ENCODE peak calls at places on chromosomes 2 and 18, in seven cellular contexts. One of them, this sample, is unnamed. For H3K4me1 and H3K9me3, the result is how much of the 10 kb centered on the place peaks cover.

GRCh38 chr2:121519732-121520640 is 10.7 kb upstream of the RNU4ATAC start:
- DNase-seq in lower lobe of right lung: no peak
- DNase-seq in PC-3: no peak
- DNase-seq in CD8-positive, alpha-beta memory T cell: no peak
- DNase-seq in SJSA1: no peak
- DNase-seq in left lung: no peak
- DNase-seq in ovary: no peak
- DNase-seq in this sample: peak

GRCh38 chr18:9091066-9091476 is 11.4 kb upstream of the NDUFV2 start:
- DNase-seq in PC-3: no peak
- DNase-seq in SJSA1: no peak
- DNase-seq in ovary: no peak
- DNase-seq in left lung: no peak
- DNase-seq in CD8-positive, alpha-beta memory T cell: no peak
- DNase-seq in lower lobe of right lung: no peak
- DNase-seq in this sample: no peak

GRCh38 chr2:190088917-190089316 is 26.4 kb upstream of the MSTN start:
- DNase-seq in SJSA1: no peak
- DNase-seq in lower lobe of right lung: no peak
- DNase-seq in ovary: no peak
- DNase-seq in CD8-positive, alpha-beta memory T cell: peak
- DNase-seq in left lung: no peak
- DNase-seq in PC-3: peak
- DNase-seq in this sample: peak

GRCh38 chr2:191539068-191539467 is 138.9 kb upstream of the NABP1 start:
- DNase-seq in SJSA1: no peak
- DNase-seq in lower lobe of right lung: no peak
- DNase-seq in ovary: no peak
- DNase-seq in CD8-positive, alpha-beta memory T cell: no peak
- DNase-seq in PC-3: peak
- DNase-seq in left lung: no peak
- DNase-seq in this sample: peak

GRCh38 chr2:45637440-45637839 is 14.0 kb upstream of the PRKCE start:
- DNase-seq in SJSA1: no peak
- DNase-seq in lower lobe of right lung: no peak
- DNase-seq in ovary: no peak
- DNase-seq in PC-3: peak
- DNase-seq in CD8-positive, alpha-beta memory T cell: no peak
- DNase-seq in left lung: no peak
- DNase-seq in this sample: no peak

GRCh38 chr18:24514439-24514838 is 54.0 kb downstream of the HRH4 start:
- DNase-seq in ovary: no peak
- DNase-seq in PC-3: peak
- DNase-seq in left lung: no peak
- DNase-seq in SJSA1: no peak
- DNase-seq in lower lobe of right lung: no peak
- DNase-seq in CD8-positive, alpha-beta memory T cell: no peak
- DNase-seq in this sample: peak

GRCh38 chr2:40352321-40353099 is 99.4 kb downstream of the SLC8A1 start:
- DNase-seq in lower lobe of right lung: no peak
- DNase-seq in CD8-positive, alpha-beta memory T cell: no peak
- DNase-seq in ovary: no peak
- DNase-seq in SJSA1: no peak
- DNase-seq in left lung: no peak
- DNase-seq in PC-3: peak
- DNase-seq in this sample: peak

GRCh38 chr2:121284424-121285076 is 452 bp downstream of the TFCP2L1 start:
- DNase-seq in PC-3: no peak
- DNase-seq in lower lobe of right lung: peak
- DNase-seq in ovary: no peak
- DNase-seq in left lung: peak
- DNase-seq in SJSA1: no peak
- DNase-seq in CD8-positive, alpha-beta memory T cell: no peak
- DNase-seq in this sample: no peak

GRCh38 chr2:88580088-88580487 is 47.2 kb downstream of the EIF2AK3 start:
- DNase-seq in left lung: no peak
- DNase-seq in ovary: no peak
- DNase-seq in PC-3: no peak
- DNase-seq in lower lobe of right lung: no peak
- DNase-seq in SJSA1: no peak
- DNase-seq in CD8-positive, alpha-beta memory T cell: no peak
- DNase-seq in this sample: no peak

GRCh38 chr18:49841236-49842217 is 28.2 kb upstream of the ACAA2 start:
- DNase-seq in CD8-positive, alpha-beta memory T cell: no peak
- DNase-seq in SJSA1: no peak
- DNase-seq in ovary: no peak
- DNase-seq in left lung: no peak
- DNase-seq in lower lobe of right lung: no peak
- DNase-seq in PC-3: no peak
- DNase-seq in this sample: no peak

GRCh38 chr2:158761626-158762025 is 33.5 kb upstream of the DAPL1 start:
- DNase-seq in PC-3: no peak
- DNase-seq in SJSA1: no peak
- DNase-seq in ovary: no peak
- DNase-seq in CD8-positive, alpha-beta memory T cell: no peak
- DNase-seq in lower lobe of right lung: no peak
- DNase-seq in left lung: no peak
- DNase-seq in this sample: no peak

GRCh38 chr2:40431600-40431955 is 20.3 kb downstream of the SLC8A1 start:
- DNase-seq in left lung: no peak
- DNase-seq in lower lobe of right lung: peak
- DNase-seq in CD8-positive, alpha-beta memory T cell: no peak
- DNase-seq in PC-3: peak
- DNase-seq in ovary: no peak
- DNase-seq in SJSA1: no peak
- DNase-seq in this sample: no peak

GRCh38 chr2:105782646-105783045 is 37.9 kb downstream of the NCK2 start:
- DNase-seq in SJSA1: no peak
- DNase-seq in CD8-positive, alpha-beta memory T cell: no peak
- DNase-seq in PC-3: no peak
- DNase-seq in lower lobe of right lung: no peak
- DNase-seq in left lung: no peak
- DNase-seq in ovary: no peak
- DNase-seq in this sample: no peak

GRCh38 chr2:105783972-105784371 is 39.3 kb downstream of the NCK2 start:
- DNase-seq in PC-3: no peak
- DNase-seq in CD8-positive, alpha-beta memory T cell: no peak
- DNase-seq in left lung: no peak
- DNase-seq in SJSA1: no peak
- DNase-seq in lower lobe of right lung: no peak
- DNase-seq in ovary: no peak
- DNase-seq in this sample: no peak

GRCh38 chr2:105783151-105783738 is 38.5 kb downstream of the NCK2 start:
- DNase-seq in left lung: no peak
- DNase-seq in lower lobe of right lung: no peak
- DNase-seq in CD8-positive, alpha-beta memory T cell: no peak
- DNase-seq in ovary: no peak
- DNase-seq in PC-3: no peak
- DNase-seq in SJSA1: no peak
- DNase-seq in this sample: no peak

GRCh38 chr2:105785095-105785847 is 40.6 kb downstream of the NCK2 start:
- DNase-seq in left lung: no peak
- DNase-seq in SJSA1: no peak
- DNase-seq in lower lobe of right lung: no peak
- DNase-seq in CD8-positive, alpha-beta memory T cell: no peak
- DNase-seq in PC-3: no peak
- DNase-seq in ovary: no peak
- DNase-seq in this sample: no peak

GRCh38 chr2:105784577-105784976 is 39.9 kb downstream of the NCK2 start:
- DNase-seq in ovary: no peak
- DNase-seq in CD8-positive, alpha-beta memory T cell: no peak
- DNase-seq in SJSA1: no peak
- DNase-seq in left lung: no peak
- DNase-seq in lower lobe of right lung: no peak
- DNase-seq in PC-3: no peak
- DNase-seq in this sample: no peak
- H3K4me1 ChIP-seq in ovary: under half
- H3K4me1 ChIP-seq in CD8-positive, alpha-beta memory T cell: half or more
- H3K4me1 ChIP-seq in SJSA1: under half
- H3K4me1 ChIP-seq in left lung: half or more
- H3K4me1 ChIP-seq in lower lobe of right lung: half or more
- H3K4me1 ChIP-seq in PC-3: under half
- H3K4me1 ChIP-seq in this sample: under half

GRCh38 chr18:13603304-13604019 is 122.9 kb downstream of the FAM210A start:
- DNase-seq in left lung: no peak
- DNase-seq in SJSA1: no peak
- DNase-seq in PC-3: no peak
- DNase-seq in CD8-positive, alpha-beta memory T cell: no peak
- DNase-seq in ovary: no peak
- DNase-seq in lower lobe of right lung: no peak
- DNase-seq in this sample: no peak

GRCh38 chr18:13597068-13597467 is 129.3 kb downstream of the FAM210A start:
- DNase-seq in ovary: no peak
- DNase-seq in SJSA1: no peak
- DNase-seq in PC-3: no peak
- DNase-seq in CD8-positive, alpha-beta memory T cell: no peak
- DNase-seq in left lung: no peak
- DNase-seq in lower lobe of right lung: no peak
- DNase-seq in this sample: no peak

GRCh38 chr18:13598591-13598990 is 127.8 kb downstream of the FAM210A start:
- DNase-seq in CD8-positive, alpha-beta memory T cell: no peak
- DNase-seq in lower lobe of right lung: no peak
- DNase-seq in SJSA1: no peak
- DNase-seq in ovary: no peak
- DNase-seq in PC-3: no peak
- DNase-seq in left lung: no peak
- DNase-seq in this sample: no peak
- H3K9me3 ChIP-seq in CD8-positive, alpha-beta memory T cell: under half
- H3K9me3 ChIP-seq in lower lobe of right lung: under half
- H3K9me3 ChIP-seq in SJSA1: under half
- H3K9me3 ChIP-seq in ovary: under half
- H3K9me3 ChIP-seq in PC-3: under half
- H3K9me3 ChIP-seq in left lung: under half
- H3K9me3 ChIP-seq in this sample: under half

GRCh38 chr2:173991857-173992588 is 26.9 kb upstream of the SP3 start:
- DNase-seq in left lung: no peak
- DNase-seq in CD8-positive, alpha-beta memory T cell: no peak
- DNase-seq in ovary: no peak
- DNase-seq in lower lobe of right lung: no peak
- DNase-seq in SJSA1: peak
- DNase-seq in PC-3: peak
- DNase-seq in this sample: no peak

GRCh38 chr2:173989886-173990744 is 24.9 kb upstream of the SP3 start:
- DNase-seq in lower lobe of right lung: no peak
- DNase-seq in ovary: no peak
- DNase-seq in SJSA1: peak
- DNase-seq in CD8-positive, alpha-beta memory T cell: no peak
- DNase-seq in left lung: no peak
- DNase-seq in PC-3: no peak
- DNase-seq in this sample: no peak

GRCh38 chr2:173986805-173987204 is 21.6 kb upstream of the SP3 start:
- DNase-seq in ovary: no peak
- DNase-seq in CD8-positive, alpha-beta memory T cell: no peak
- DNase-seq in lower lobe of right lung: no peak
- DNase-seq in PC-3: no peak
- DNase-seq in SJSA1: peak
- DNase-seq in left lung: no peak
- DNase-seq in this sample: no peak

GRCh38 chr2:173989160-173989885 is 24.1 kb upstream of the SP3 start:
- DNase-seq in ovary: no peak
- DNase-seq in PC-3: no peak
- DNase-seq in lower lobe of right lung: no peak
- DNase-seq in CD8-positive, alpha-beta memory T cell: no peak
- DNase-seq in left lung: no peak
- DNase-seq in SJSA1: peak
- DNase-seq in this sample: no peak

DNA sequence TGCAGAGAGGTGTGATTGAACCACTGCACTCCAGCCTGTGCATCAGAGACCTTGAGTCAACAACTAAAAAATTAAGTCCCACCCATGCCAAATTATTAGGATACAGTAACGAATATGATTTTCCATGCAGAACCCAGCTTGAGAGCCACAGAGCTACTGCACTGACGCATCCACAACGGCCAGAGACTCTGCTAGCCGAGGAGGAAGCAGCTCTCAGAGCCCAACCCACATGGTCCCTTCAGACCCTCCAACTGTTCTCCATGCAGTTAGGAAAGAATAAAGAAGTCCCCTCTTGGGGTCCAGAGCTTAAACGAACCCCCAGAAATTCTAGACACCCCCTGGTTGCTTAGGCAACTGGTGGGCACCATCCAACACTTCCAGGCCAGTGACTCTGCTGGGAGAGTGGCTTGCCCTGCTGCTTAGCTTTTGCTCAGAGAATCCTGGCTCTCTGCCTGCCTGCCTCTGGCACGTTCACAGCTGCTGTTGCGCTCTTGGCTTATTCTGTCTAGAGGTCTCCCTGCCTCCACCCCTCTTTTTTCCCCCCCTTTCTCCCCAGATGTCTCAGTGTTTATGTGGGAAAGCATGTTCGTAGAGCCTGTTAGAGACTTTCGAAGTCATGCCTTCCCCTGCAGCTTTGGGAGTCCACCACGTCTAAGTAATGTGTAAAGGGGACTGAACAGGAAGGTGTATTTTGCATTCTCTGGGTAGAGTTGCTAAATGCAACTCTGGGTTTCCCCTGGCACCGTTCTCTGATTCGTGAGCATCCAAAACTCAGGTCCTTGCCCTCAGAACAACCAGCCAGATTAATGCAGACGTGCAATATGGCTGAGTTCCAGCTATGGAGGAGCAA is 26.0 kb upstream of the SP3 start:
- DNase-seq in left lung: no peak
- DNase-seq in PC-3: peak
- DNase-seq in CD8-positive, alpha-beta memory T cell: no peak
- DNase-seq in SJSA1: peak
- DNase-seq in ovary: peak
- DNase-seq in lower lobe of right lung: no peak
- DNase-seq in this sample: peak
- H3K4me1 ChIP-seq in left lung: under half
- H3K4me1 ChIP-seq in PC-3: under half
- H3K4me1 ChIP-seq in CD8-positive, alpha-beta memory T cell: under half
- H3K4me1 ChIP-seq in SJSA1: under half
- H3K4me1 ChIP-seq in ovary: under half
- H3K4me1 ChIP-seq in lower lobe of right lung: under half
- H3K4me1 ChIP-seq in this sample: under half

GRCh38 chr2:122795763-122796162 is 1040.3 kb downstream of the TSN start:
- DNase-seq in left lung: no peak
- DNase-seq in lower lobe of right lung: no peak
- DNase-seq in SJSA1: no peak
- DNase-seq in PC-3: no peak
- DNase-seq in CD8-positive, alpha-beta memory T cell: no peak
- DNase-seq in ovary: no peak
- DNase-seq in this sample: no peak

GRCh38 chr2:122799391-122799790 is 1043.9 kb downstream of the TSN start:
- DNase-seq in ovary: no peak
- DNase-seq in PC-3: no peak
- DNase-seq in lower lobe of right lung: no peak
- DNase-seq in SJSA1: no peak
- DNase-seq in CD8-positive, alpha-beta memory T cell: no peak
- DNase-seq in left lung: no peak
- DNase-seq in this sample: no peak

DNA sequence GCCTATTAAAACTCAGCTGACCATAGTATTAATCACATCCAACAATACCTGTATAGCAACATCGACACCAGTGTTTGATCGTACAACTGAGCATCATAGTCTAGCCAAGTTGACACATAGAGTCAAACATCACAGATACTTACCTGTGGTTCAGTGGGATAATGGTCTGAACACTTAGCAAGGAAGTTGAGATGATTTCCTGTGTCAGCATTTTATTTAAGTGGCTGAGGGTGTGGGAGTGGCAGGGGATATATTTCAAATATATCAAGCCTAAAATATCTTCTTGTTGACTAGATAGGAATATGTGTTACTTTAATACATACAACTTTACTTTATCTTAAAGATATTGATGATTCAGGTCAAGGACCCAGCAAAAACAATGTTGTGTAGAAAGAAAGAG is 1038.6 kb downstream of the TSN start:
- DNase-seq in CD8-positive, alpha-beta memory T cell: no peak
- DNase-seq in PC-3: no peak
- DNase-seq in SJSA1: no peak
- DNase-seq in ovary: no peak
- DNase-seq in left lung: no peak
- DNase-seq in lower lobe of right lung: no peak
- DNase-seq in this sample: no peak
- H3K9me3 ChIP-seq in CD8-positive, alpha-beta memory T cell: under half
- H3K9me3 ChIP-seq in PC-3: under half
- H3K9me3 ChIP-seq in SJSA1: under half
- H3K9me3 ChIP-seq in ovary: under half
- H3K9me3 ChIP-seq in left lung: under half
- H3K9me3 ChIP-seq in lower lobe of right lung: under half
- H3K9me3 ChIP-seq in this sample: under half